ENCODE peak calls at places on chromosomes 1 and 21, in seven cellular contexts. E, Q, G, N, U, S and L are unnamed samples.

GRCh38 chr1:154767315-154768240 is 102.5 kb downstream of the KCNN3 start:
- DNase-seq in E (no peak), Q (peak), G (no peak), N (no peak), U (no peak), S (no peak), L (no peak)

GRCh38 chr1:194026422-194026821 is 840.0 kb upstream of the B3GALT2 start:
- DNase-seq in E (no peak), Q (no peak), G (no peak), N (no peak), U (no peak), S (no peak), L (no peak)

GRCh38 chr1:112937495-112937894 is 18.5 kb downstream of the SLC16A1 start:
- DNase-seq in E (no peak), Q (no peak), G (no peak), N (no peak), U (no peak), S (no peak), L (no peak)

GRCh38 chr1:36154765-36155559 is 998 bp upstream of the MAP7D1 start:
- DNase-seq in E (no peak), Q (peak), G (no peak), N (no peak), U (peak), S (no peak), L (peak)

GRCh38 chr1:239884776-239885175 is 206.9 kb upstream of the FMN2 start:
- DNase-seq in E (no peak), Q (no peak), G (no peak), N (no peak), U (no peak), S (no peak), L (no peak)

GRCh38 chr1:36160949-36161485 is 5.1 kb downstream of the MAP7D1 start:
- DNase-seq in E (peak), Q (no peak), G (peak), N (peak), U (peak), S (peak), L (peak)

GRCh38 chr1:211323156-211324063 is 3.2 kb upstream of the TRAF5 start:
- DNase-seq in E (no peak), Q (peak), G (no peak), N (peak), U (peak), S (peak), L (peak)

GRCh38 chr1:221708076-221708571 is 33.8 kb downstream of the DUSP10 start:
- DNase-seq in E (no peak), Q (peak), G (no peak), N (no peak), U (no peak), S (no peak), L (no peak)

GRCh38 chr21:43825936-43826622 is 36.7 kb downstream of the RRP1 start:
- DNase-seq in E (no peak), Q (no peak), G (no peak), N (no peak), U (no peak), S (no peak), L (no peak)

GRCh38 chr1:24385160-24385939 is 28.2 kb downstream of the STPG1 start:
- DNase-seq in E (no peak), Q (no peak), G (no peak), N (peak), U (no peak), S (no peak), L (no peak)

GRCh38 chr1:63874278-63874880 is 100.6 kb downstream of the ROR1 start:
- DNase-seq in E (no peak), Q (no peak), G (no peak), N (no peak), U (no peak), S (no peak), L (no peak)

GRCh38 chr1:206952182-206952581 is 5.9 kb upstream of the PIGR start:
- DNase-seq in E (no peak), Q (no peak), G (no peak), N (no peak), U (no peak), S (peak), L (no peak)

GRCh38 chr1:39132505-39133339 is 71.8 kb upstream of the MACF1 start:
- DNase-seq in E (no peak), Q (peak), G (peak), N (no peak), U (peak), S (peak), L (peak)

GRCh38 chr1:154896811-154897286 is 26.8 kb upstream of the KCNN3 start:
- DNase-seq in E (no peak), Q (no peak), G (no peak), N (no peak), U (no peak), S (no peak), L (no peak)

GRCh38 chr1:172466795-172467407 is 23.0 kb upstream of the PIGC start:
- DNase-seq in E (no peak), Q (no peak), G (no peak), N (no peak), U (no peak), S (no peak), L (no peak)

GRCh38 chr1:157198619-157199420 is 60.6 kb upstream of the ETV3 start:
- DNase-seq in E (no peak), Q (no peak), G (peak), N (no peak), U (no peak), S (peak), L (no peak)

GRCh38 chr1:32068891-32069590 is 3.7 kb upstream of the TMEM39B start:
- DNase-seq in E (no peak), Q (no peak), G (no peak), N (no peak), U (no peak), S (no peak), L (no peak)

GRCh38 chr1:228392111-228392936 is 14.3 kb downstream of the TRIM11 start:
- DNase-seq in E (no peak), Q (no peak), G (peak), N (no peak), U (no peak), S (no peak), L (no peak)

GRCh38 chr1:54199151-54199764 is 572 bp downstream of the CYB5RL start:
- DNase-seq in E (no peak), Q (no peak), G (no peak), N (no peak), U (no peak), S (peak), L (no peak)

GRCh38 chr1:66275601-66276023 is 258.3 kb upstream of the SGIP1 start:
- DNase-seq in E (no peak), Q (no peak), G (peak), N (no peak), U (peak), S (no peak), L (no peak)

GRCh38 chr1:198151688-198152087 is 5.1 kb upstream of the NEK7 start:
- DNase-seq in E (no peak), Q (no peak), G (no peak), N (no peak), U (no peak), S (no peak), L (no peak)

GRCh38 chr1:214422137-214422671 is 129.2 kb downstream of the PTPN14 start:
- DNase-seq in E (no peak), Q (no peak), G (no peak), N (no peak), U (no peak), S (peak), L (no peak)

GRCh38 chr1:53249706-53250105 is 11.4 kb upstream of the MAGOH start:
- DNase-seq in E (no peak), Q (no peak), G (no peak), N (no peak), U (no peak), S (no peak), L (no peak)

GRCh38 chr1:52413410-52414104 is 9.2 kb downstream of the PRPF38A start:
- DNase-seq in E (no peak), Q (no peak), G (no peak), N (no peak), U (peak), S (no peak), L (no peak)

GRCh38 chr21:41361786-41362604 is at the start of gene MX2:
- DNase-seq in E (peak), Q (no peak), G (peak), N (peak), U (peak), S (peak), L (no peak)

GRCh38 chr21:44572959-44573583 is 458 bp upstream of the KRTAP10-4 start:
- DNase-seq in E (no peak), Q (no peak), G (no peak), N (no peak), U (no peak), S (no peak), L (no peak)

GRCh38 chr1:185281245-185281644 is 35.8 kb downstream of the IVNS1ABP start:
- DNase-seq in E (no peak), Q (no peak), G (no peak), N (no peak), U (no peak), S (no peak), L (no peak)

GRCh38 chr1:76871355-76871974 is 4.2 kb downstream of the ST6GALNAC5 start:
- DNase-seq in E (no peak), Q (no peak), G (no peak), N (peak), U (no peak), S (no peak), L (no peak)

GRCh38 chr1:230212405-230212936 is 145.4 kb downstream of the GALNT2 start:
- DNase-seq in E (no peak), Q (no peak), G (no peak), N (peak), U (peak), S (no peak), L (no peak)

DNA sequence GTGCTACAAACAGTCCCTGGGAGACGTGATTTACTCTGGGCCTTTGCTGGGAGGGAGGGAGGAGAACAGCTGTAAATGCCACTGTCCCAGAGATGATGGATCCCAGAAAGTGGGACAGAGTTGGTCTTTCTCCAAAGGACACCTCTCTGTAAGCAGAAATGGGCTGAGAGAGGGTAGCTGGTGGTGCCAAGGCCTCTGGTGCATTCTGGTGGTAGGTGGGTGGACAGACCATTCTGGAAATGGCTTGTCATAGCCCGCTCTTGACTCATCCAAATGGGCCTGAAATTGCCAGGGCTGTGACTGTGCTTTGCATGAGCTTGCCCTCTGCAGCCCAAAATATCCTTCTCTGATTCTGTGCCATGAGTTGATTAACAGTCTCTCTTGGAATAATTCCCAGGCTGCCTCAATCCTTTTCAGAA is 36.1 kb downstream of the CCDC185 start:
- DNase-seq in E (no peak), Q (no peak), G (no peak), N (no peak), U (peak), S (peak), L (no peak)
- TF ChIP-seq CTCF in E (no peak), Q (no peak), G (no peak), N (no peak), U (no peak), S (peak), L (no peak)

GRCh38 chr1:110215621-110216020 is 5.5 kb downstream of the KCNC4 start:
- DNase-seq in E (no peak), Q (no peak), G (no peak), N (no peak), U (no peak), S (no peak), L (no peak)

GRCh38 chr1:110213143-110213540 is 3.0 kb downstream of the KCNC4 start:
- DNase-seq in E (no peak), Q (no peak), G (no peak), N (no peak), U (no peak), S (no peak), L (no peak)

GRCh38 chr1:110216844-110217444 is 6.8 kb downstream of the KCNC4 start:
- DNase-seq in E (no peak), Q (no peak), G (no peak), N (no peak), U (no peak), S (no peak), L (no peak)

GRCh38 chr1:110216116-110216515 is 6.0 kb downstream of the KCNC4 start:
- DNase-seq in E (no peak), Q (no peak), G (no peak), N (no peak), U (no peak), S (no peak), L (no peak)

DNA sequence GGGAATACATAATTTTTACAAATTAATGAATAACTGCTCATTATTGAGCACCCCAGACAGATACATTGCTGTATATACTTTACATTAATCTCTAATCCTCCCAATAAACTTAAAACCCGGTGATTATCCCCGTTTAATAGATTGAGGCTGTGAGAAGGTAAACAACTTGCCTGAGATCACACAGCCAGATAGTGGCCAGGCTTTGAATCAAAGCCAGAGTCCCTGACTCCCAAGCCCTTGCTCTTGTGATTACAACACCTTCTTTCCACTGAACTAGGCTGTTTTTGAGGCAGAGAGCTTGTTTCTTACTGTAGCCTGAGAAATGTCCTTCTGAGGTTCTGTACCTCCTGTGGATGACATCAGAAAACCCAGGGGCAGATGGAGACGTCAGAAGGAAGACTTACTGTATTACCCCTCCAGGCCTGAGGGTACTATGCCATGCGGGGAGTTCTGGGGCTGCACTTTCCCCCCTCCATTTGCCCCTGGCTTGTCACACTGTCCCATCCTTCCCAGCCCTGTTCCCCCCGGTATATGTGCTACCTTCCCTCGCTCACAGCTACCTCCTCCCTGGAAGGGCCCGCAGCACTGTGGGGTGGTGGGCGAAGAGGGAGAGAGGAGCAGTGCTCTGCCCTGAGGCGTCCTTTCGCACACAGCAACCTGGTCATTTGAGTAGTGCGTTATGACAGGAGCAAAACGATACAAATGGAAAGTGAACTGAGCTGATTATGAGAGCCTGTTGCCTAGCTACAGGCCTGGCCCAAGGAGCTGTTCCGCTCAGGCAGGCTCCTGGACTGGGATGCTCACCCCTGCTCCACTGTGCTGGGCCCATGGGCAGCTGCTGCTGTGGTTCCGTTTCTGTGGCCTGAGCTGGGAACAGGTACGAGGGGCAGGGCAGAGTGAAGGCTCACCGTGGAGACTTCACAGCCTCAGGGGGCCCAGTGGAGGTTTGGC is 4.6 kb downstream of the KCNC4 start:
- DNase-seq in E (no peak), Q (peak), G (no peak), N (no peak), U (no peak), S (no peak), L (no peak)
- TF ChIP-seq CTCF in E (no peak), Q (no peak), G (no peak), N (no peak), U (no peak), S (no peak), L (no peak)

DNA sequence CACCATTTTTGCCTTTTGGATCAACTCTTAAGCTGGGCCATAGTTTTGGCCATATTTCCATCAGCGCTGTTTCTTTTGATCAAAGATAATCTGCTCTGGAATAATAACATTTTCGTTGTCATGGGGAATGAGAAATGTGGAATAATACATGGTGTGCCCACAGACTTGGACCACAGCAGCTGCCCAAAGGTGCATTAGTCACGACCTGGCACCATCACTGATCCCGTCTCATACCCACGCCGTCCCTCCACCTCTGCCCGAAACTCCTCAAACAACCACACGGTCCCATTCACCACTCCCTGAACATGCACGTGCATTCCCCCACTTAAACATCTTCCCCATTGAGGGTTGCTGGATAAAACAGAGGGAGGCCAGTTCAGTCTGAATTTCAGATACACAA is 76.9 kb downstream of the SLC66A1 start:
- DNase-seq in E (no peak), Q (no peak), G (no peak), N (no peak), U (no peak), S (no peak), L (no peak)
- TF ChIP-seq CTCF in E (no peak), Q (no peak), G (no peak), N (no peak), U (no peak), S (no peak), L (no peak)

GRCh38 chr1:7539772-7540175 is 231.3 kb upstream of the VAMP3 start:
- DNase-seq in E (no peak), Q (peak), G (peak), N (no peak), U (peak), S (peak), L (peak)
- TF ChIP-seq CTCF in E (no peak), Q (peak), G (peak), N (peak), U (peak), S (peak), L (peak)

DNA sequence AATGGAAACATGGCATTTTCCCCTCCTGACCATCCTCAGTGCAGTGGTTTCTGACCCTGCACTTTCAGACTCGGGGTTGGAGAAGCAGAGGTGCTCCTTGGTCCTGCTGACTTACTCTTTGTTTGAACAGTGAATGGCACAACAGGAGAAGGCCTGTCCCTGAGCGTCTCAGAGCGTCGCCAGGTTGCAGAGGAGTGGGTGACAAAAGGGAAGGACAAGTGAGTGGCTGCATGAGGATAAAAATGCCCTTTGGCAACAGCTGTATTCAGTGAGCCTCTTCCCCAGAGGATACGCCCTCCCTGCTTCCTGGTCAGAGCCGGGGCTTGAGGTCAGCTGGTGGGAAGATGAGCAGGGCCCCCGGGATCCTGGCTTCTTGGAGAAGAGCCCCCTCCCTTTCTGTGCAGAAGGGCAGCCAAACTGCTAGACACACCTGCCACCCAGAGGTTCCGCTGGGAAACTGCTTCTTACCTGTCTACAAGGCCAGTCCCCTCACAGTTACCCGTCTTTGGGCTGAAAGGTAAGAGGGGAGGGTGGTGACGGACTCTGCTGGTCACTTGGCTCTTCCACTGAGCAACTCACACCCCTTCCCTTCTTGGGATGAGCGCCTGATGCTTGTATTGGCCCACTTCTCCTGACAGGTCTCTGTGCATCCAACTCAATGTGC is 16.6 kb downstream of the NPL start:
- DNase-seq in E (no peak), Q (peak), G (no peak), N (peak), U (no peak), S (no peak), L (peak)
- TF ChIP-seq CTCF in E (no peak), Q (peak), G (no peak), N (peak), U (no peak), S (no peak), L (no peak)

DNA sequence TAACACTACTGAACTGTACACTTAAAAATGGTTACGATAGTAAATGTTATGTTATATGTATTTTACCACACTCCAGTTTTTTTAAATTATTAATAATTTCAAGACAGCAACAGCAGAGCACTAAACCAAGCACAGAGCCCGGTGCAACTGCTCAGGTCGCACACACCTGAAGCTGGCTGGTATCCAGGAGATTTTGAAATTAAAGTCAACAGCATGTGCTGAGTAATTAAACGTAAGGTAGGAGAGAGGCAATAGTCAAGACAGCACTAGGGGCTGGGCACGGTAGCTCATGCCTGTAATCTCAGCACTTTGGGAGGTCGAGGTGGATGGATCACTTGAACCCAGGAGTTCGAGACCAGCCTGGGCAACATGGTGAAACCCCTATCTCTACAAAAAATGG is 35.1 kb upstream of the SLC30A10 start:
- DNase-seq in E (no peak), Q (no peak), G (no peak), N (no peak), U (no peak), S (no peak), L (no peak)
- TF ChIP-seq CTCF in E (no peak), Q (no peak), G (no peak), N (no peak), U (no peak), S (no peak), L (no peak)